ENCODE peak calls at places on chromosome 14, in seven cellular contexts. V, C, E, F, P, G and Y are unnamed samples.

GRCh38 chr14:41925409-41925808 is 318.7 kb downstream of the LRFN5 start:
- DNase-seq in E (no peak), G (no peak), C (no peak), F (peak; percentile 56), V (peak; percentile 1), P (no peak), Y (no peak)

GRCh38 chr14:101018561-101019290 is 115.2 kb upstream of the RTL1 start:
- DNase-seq in E (peak; percentile 11), V (no peak), C (peak; percentile 13), G (no peak), P (peak; percentile 53), F (no peak), Y (no peak)

GRCh38 chr14:72619881-72620280 is 274.0 kb downstream of the DPF3 start:
- DNase-seq in V (no peak), P (no peak), E (no peak), G (peak; percentile 1), F (no peak), C (no peak), Y (no peak)

GRCh38 chr14:67241416-67242362 is at the start of gene PALS1:
- DNase-seq in V (peak; percentile 88), E (no peak), F (peak; percentile 76), C (no peak), P (no peak), G (peak; percentile 77), Y (no peak)

GRCh38 chr14:98834119-98834518 is 437.9 kb downstream of the BCL11B start:
- DNase-seq in F (no peak), V (no peak), G (no peak), P (no peak), E (no peak), C (no peak), Y (no peak)

GRCh38 chr14:70394674-70395073 is 22.2 kb downstream of the SYNJ2BP start:
- DNase-seq in F (no peak), V (no peak), P (no peak), C (no peak), G (no peak), E (no peak), Y (no peak)

GRCh38 chr14:64801800-64802199 is 77.9 kb downstream of the SPTB start:
- DNase-seq in C (no peak), F (peak; percentile 12), G (no peak), P (no peak), V (peak; percentile 17), E (no peak), Y (no peak)

GRCh38 chr14:78967111-78967809 is 797.1 kb downstream of the NRXN3 start:
- DNase-seq in E (no peak), F (peak; percentile 30), V (peak; percentile 85), P (no peak), C (no peak), G (no peak), Y (no peak)

GRCh38 chr14:91372680-91373495 is 44.7 kb downstream of the CCDC88C start:
- DNase-seq in P (no peak), E (no peak), G (no peak), C (no peak), V (no peak), F (no peak), Y (no peak)

GRCh38 chr14:63544641-63545234 is 1.6 kb upstream of the PPP2R5E start:
- DNase-seq in V (peak; percentile 41), P (no peak), G (no peak), E (no peak), F (peak; percentile 50), C (no peak), Y (no peak)

GRCh38 chr14:71583705-71584104 is 348.5 kb upstream of the RGS6 start:
- DNase-seq in F (no peak), E (no peak), V (no peak), P (no peak), G (no peak), C (no peak), Y (no peak)
- TF ChIP-seq CTCF in F (no peak), E (no peak), V (no peak), P (no peak), G (no peak), C (no peak), Y (no peak)

DNA sequence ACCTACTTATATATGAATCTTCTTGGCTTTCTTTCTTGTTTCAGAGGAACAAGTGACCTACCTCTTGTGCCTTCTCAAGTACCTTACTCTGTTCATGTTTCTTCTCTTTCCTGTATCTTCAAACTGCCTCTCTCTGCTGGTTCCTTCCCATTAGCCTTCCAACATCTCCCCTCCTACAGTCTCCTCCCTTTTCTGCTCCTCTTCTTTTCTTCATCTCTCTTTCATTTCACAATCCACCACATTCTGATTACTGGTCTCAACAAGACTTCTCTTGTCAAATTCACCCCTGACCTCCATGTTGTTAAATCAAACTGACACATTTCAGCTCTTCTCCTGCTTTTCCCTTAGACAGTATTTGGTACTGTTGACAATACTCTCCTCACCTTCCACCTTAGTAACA is 95.6 kb downstream of the BRMS1L start:
- DNase-seq in G (no peak), E (no peak), V (no peak), C (no peak), P (no peak), F (no peak), Y (no peak)
- TF ChIP-seq CTCF in G (no peak), E (no peak), V (no peak), C (no peak), P (no peak), F (no peak), Y (no peak)

GRCh38 chr14:73742520-73743238 is 28.5 kb upstream of the PNMA1 start:
- DNase-seq in E (no peak), V (no peak), F (no peak), G (no peak), C (no peak), P (no peak), Y (no peak)

GRCh38 chr14:73741876-73742519 is 27.8 kb upstream of the PNMA1 start:
- DNase-seq in G (no peak), F (no peak), E (no peak), P (peak; percentile 69), V (no peak), C (no peak), Y (no peak)

GRCh38 chr14:73739899-73740685 is 25.9 kb upstream of the PNMA1 start:
- DNase-seq in F (no peak), E (no peak), V (no peak), C (peak; percentile 29), P (no peak), G (no peak), Y (no peak)

GRCh38 chr14:73740921-73741326 is 26.7 kb upstream of the PNMA1 start:
- DNase-seq in P (peak; percentile 92), F (peak; percentile 65), C (no peak), G (peak; percentile 58), V (no peak), E (peak; percentile 77), Y (no peak)

GRCh38 chr14:73741386-73741875 is 27.2 kb upstream of the PNMA1 start:
- DNase-seq in F (peak; percentile 79), C (no peak), V (peak; percentile 66), E (no peak), P (peak; percentile 88), G (no peak), Y (no peak)
- TF ChIP-seq CTCF in F (no peak), C (no peak), V (peak; percentile 9), E (no peak), P (no peak), G (no peak), Y (no peak)

GRCh38 chr14:97073622-97074021 is 276.4 kb downstream of the VRK1 start:
- DNase-seq in P (no peak), C (no peak), F (no peak), E (no peak), V (no peak), G (no peak), Y (no peak)

GRCh38 chr14:97074456-97074855 is 277.3 kb downstream of the VRK1 start:
- DNase-seq in G (no peak), E (no peak), V (no peak), C (no peak), P (no peak), F (no peak), Y (no peak)

GRCh38 chr14:97077253-97077653 is 280.1 kb downstream of the VRK1 start:
- DNase-seq in V (no peak), F (peak; percentile 5), C (peak; percentile 45), G (no peak), P (peak; percentile 77), E (peak; percentile 18), Y (no peak)

GRCh38 chr14:97074860-97075259 is 277.7 kb downstream of the VRK1 start:
- DNase-seq in F (no peak), G (no peak), P (no peak), C (no peak), V (no peak), E (no peak), Y (no peak)

DNA sequence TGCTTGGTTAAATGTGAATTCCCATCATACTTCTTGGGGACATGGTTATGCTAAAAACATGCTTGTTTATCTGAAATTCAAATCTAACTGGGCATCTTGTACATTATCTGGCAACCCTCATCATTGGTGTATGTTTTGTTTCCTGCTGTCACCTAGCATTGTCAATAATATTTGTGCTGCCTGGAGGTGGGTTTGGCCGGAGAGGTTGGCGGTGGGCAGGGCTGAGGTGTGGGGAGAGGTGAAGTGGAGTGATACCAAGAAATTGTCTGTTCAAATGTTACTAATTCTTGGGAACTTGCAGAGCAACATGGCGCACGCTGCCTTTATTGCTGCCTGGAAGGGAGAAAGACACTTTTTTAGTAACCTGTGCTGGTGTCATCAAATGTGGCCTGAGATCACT is 280.5 kb downstream of the VRK1 start:
- DNase-seq in C (no peak), E (no peak), V (no peak), G (no peak), F (no peak), P (no peak), Y (no peak)
- TF ChIP-seq CTCF in C (no peak), E (no peak), V (no peak), G (no peak), F (no peak), P (no peak), Y (no peak)